ENCODE peak calls at places on chromosomes 3 and 15, in four cellular contexts. S, I, F and M are unnamed samples.

GRCh38 chr3:55686720-55687254 is 199.7 kb upstream of the WNT5A start:
- DNase-seq in S (no peak), I (no peak), F (no peak), M (peak; percentile 92)

GRCh38 chr15:89630974-89631901 is 24.0 kb downstream of the KIF7 start:
- DNase-seq in S (peak; percentile 7), I (no peak), F (no peak), M (no peak)

GRCh38 chr3:158103131-158103955 is 2.9 kb downstream of the SHOX2 start:
- DNase-seq in S (no peak), I (no peak), F (no peak), M (no peak)

GRCh38 chr3:56917740-56918568 is 116.2 kb upstream of the ARHGEF3 start:
- DNase-seq in S (no peak), I (peak; percentile 84), F (no peak), M (no peak)

GRCh38 chr3:192917508-192918274 is at the start of gene MB21D2:
- DNase-seq in S (peak; percentile 19), I (no peak), F (no peak), M (peak; percentile 80)

GRCh38 chr15:72237286-72238224 is 6.6 kb upstream of the PKM start:
- DNase-seq in S (peak; percentile 92), I (peak; percentile 51), F (peak; percentile 43), M (peak; percentile 98)

GRCh38 chr15:44092221-44092620 is 102.8 kb downstream of the FRMD5 start:
- DNase-seq in S (no peak), I (no peak), F (no peak), M (peak; percentile 53)

GRCh38 chr3:135667061-135667460 is 298.5 kb upstream of the PPP2R3A start:
- DNase-seq in S (no peak), I (no peak), F (no peak), M (no peak)

GRCh38 chr15:96365781-96366525 is 35.5 kb downstream of the NR2F2 start:
- DNase-seq in S (no peak), I (no peak), F (no peak), M (no peak)

GRCh38 chr15:43524254-43524847 is 6.9 kb downstream of the MAP1A start:
- DNase-seq in S (no peak), I (no peak), F (no peak), M (no peak)

GRCh38 chr3:44000586-44000985 is 241.1 kb upstream of the TOPAZ1 start:
- DNase-seq in S (no peak), I (no peak), F (no peak), M (no peak)

GRCh38 chr15:73681856-73682596 is 2.2 kb upstream of the CD276 start:
- DNase-seq in S (no peak), I (no peak), F (no peak), M (no peak)

GRCh38 chr15:94336817-94337537 is 105.6 kb downstream of the MCTP2 start:
- DNase-seq in S (no peak), I (no peak), F (no peak), M (no peak)

GRCh38 chr3:160114352-160114751 is 110.9 kb upstream of the C3orf80 start:
- DNase-seq in S (no peak), I (no peak), F (no peak), M (no peak)

GRCh38 chr3:145939431-145939830 is 221.6 kb downstream of the PLOD2 start:
- DNase-seq in S (no peak), I (no peak), F (no peak), M (no peak)

DNA sequence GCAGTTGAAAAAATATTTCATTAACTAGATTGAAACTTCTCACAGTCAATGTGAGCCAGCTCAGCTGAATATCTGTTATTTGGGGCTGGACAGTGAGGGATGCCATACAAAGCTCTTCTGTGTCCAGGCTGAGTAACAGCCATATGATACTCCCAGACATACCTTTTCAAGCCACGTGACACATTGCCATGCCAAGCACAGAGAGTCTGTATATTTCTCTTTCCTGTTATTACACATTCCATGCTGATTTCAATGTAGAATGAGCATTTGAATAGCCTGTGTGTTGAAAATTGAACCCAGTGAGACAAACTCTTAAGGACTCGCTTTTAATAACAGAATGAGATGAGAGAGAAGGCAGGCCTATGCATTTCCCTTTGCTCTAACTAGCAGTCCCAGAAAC is 334.7 kb upstream of the RASGRP1 start:
- DNase-seq in S (no peak), I (no peak), F (no peak), M (peak; percentile 92)
- TF ChIP-seq CHD1 in S (no peak), I (no peak), F (no peak), M (no peak)

GRCh38 chr3:125582707-125583106 is 12.6 kb downstream of the OSBPL11 start:
- DNase-seq in S (peak; percentile 16), I (no peak), F (no peak), M (peak; percentile 32)
- TF ChIP-seq CHD1 in S (no peak), I (no peak), F (no peak), M (no peak)

GRCh38 chr15:47872869-47873301 is 155.6 kb downstream of the SEMA6D start:
- DNase-seq in S (no peak), I (no peak), F (no peak), M (no peak)
- TF ChIP-seq CHD1 in S (no peak), I (no peak), F (no peak), M (no peak)

DNA sequence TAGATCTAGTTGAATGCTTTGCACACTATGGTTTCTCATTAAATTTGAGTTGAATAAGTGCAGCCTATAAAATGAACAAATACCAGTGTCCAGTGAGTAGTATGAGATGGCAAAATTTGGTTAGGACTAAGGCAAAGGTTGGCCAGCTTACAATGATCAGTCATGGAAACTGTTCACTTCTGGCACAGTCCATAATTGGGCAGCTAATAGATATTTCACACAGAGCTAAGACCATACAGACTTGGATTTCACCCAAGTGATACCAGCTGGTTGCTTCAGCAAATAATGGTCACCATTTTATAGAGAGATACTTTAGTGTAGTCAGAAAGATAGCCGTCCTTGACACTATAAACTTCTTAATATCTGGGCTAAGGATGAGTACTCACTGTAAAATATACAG is 15.7 kb downstream of the GAP43 start:
- DNase-seq in S (no peak), I (no peak), F (no peak), M (no peak)
- TF ChIP-seq CHD1 in S (no peak), I (no peak), F (no peak), M (no peak)

GRCh38 chr3:14989943-14990753 is 42.8 kb downstream of the NR2C2 start:
- DNase-seq in S (no peak), I (no peak), F (peak; percentile 33), M (no peak)

GRCh38 chr3:14984581-14985113 is 37.3 kb downstream of the NR2C2 start:
- DNase-seq in S (no peak), I (no peak), F (no peak), M (no peak)

GRCh38 chr3:14991148-14991742 is 43.9 kb downstream of the NR2C2 start:
- DNase-seq in S (no peak), I (no peak), F (no peak), M (no peak)

GRCh38 chr3:14991818-14992612 is 44.6 kb downstream of the NR2C2 start:
- DNase-seq in S (no peak), I (no peak), F (no peak), M (peak; percentile 18)

DNA sequence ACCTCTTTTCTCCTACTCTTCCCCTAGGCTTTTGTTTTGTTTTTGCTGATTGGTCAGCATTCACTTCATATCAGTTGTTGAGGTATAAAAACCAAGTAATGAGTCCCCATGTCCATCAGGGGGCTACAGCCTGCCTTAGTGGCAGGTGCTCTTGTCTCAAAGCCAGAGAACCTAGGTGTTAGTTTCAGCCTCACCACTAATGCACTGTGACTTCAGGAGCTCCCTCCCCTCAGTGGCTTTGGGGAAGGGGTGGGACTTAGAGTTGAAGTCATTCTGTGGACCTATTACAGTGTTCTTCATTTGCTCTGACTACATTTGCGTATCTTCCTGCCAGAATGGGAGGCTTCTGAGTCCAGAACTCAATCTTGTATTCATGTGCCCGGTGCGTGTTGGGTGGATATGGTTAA is 41.6 kb downstream of the NR2C2 start:
- DNase-seq in S (peak; percentile 40), I (peak; percentile 87), F (peak; percentile 5), M (no peak)
- TF ChIP-seq CHD1 in S (no peak), I (no peak), F (no peak), M (no peak)

GRCh38 chr3:169104972-169105371 is 558.5 kb downstream of the MECOM start:
- DNase-seq in S (no peak), I (no peak), F (no peak), M (peak; percentile 68)
- TF ChIP-seq CHD1 in S (no peak), I (no peak), F (no peak), M (no peak)